ENCODE peak calls at places on chromosome 3, in eight cellular contexts. One of them, this sample, is unnamed.
A peak's percentile ranks its signal among the peaks of the same experiment; 100 is the strongest.

GRCh38 chr3:78645628-78646310 is 1122.0 kb downstream of the ROBO1 start:
- DNase-seq in psoas muscle: no peak
- DNase-seq in right atrium auricular region: no peak
- DNase-seq in neural progenitor cell: peak; percentile 73
- DNase-seq in upper lobe of left lung: no peak
- DNase-seq in OCI-LY7: peak; percentile 56
- DNase-seq in foreskin fibroblast: peak; percentile 87
- DNase-seq in AG10803: peak; percentile 77
- DNase-seq in this sample: peak; percentile 78

GRCh38 chr3:63709576-63709975 is 57.1 kb downstream of the SNTN start:
- DNase-seq in neural progenitor cell: no peak
- DNase-seq in psoas muscle: no peak
- DNase-seq in right atrium auricular region: no peak
- DNase-seq in foreskin fibroblast: no peak
- DNase-seq in AG10803: no peak
- DNase-seq in upper lobe of left lung: no peak
- DNase-seq in OCI-LY7: no peak
- DNase-seq in this sample: no peak

GRCh38 chr3:114632757-114633424 is 339.1 kb downstream of the TIGIT start:
- DNase-seq in foreskin fibroblast: no peak
- DNase-seq in right atrium auricular region: no peak
- DNase-seq in AG10803: no peak
- DNase-seq in neural progenitor cell: no peak
- DNase-seq in upper lobe of left lung: no peak
- DNase-seq in OCI-LY7: no peak
- DNase-seq in psoas muscle: no peak
- DNase-seq in this sample: no peak

GRCh38 chr3:157275832-157276231 is 115.9 kb upstream of the CCNL1 start:
- DNase-seq in AG10803: no peak
- DNase-seq in OCI-LY7: no peak
- DNase-seq in neural progenitor cell: no peak
- DNase-seq in foreskin fibroblast: no peak
- DNase-seq in upper lobe of left lung: no peak
- DNase-seq in psoas muscle: no peak
- DNase-seq in right atrium auricular region: no peak
- DNase-seq in this sample: no peak

GRCh38 chr3:147099076-147099475 is 307.3 kb downstream of the ZIC4 start:
- DNase-seq in neural progenitor cell: no peak
- DNase-seq in right atrium auricular region: no peak
- DNase-seq in psoas muscle: no peak
- DNase-seq in OCI-LY7: no peak
- DNase-seq in upper lobe of left lung: no peak
- DNase-seq in foreskin fibroblast: peak; percentile 24
- DNase-seq in AG10803: no peak
- DNase-seq in this sample: no peak

GRCh38 chr3:169666501-169667379 is 3.2 kb upstream of the MECOM start:
- DNase-seq in neural progenitor cell: peak; percentile 56
- DNase-seq in OCI-LY7: no peak
- DNase-seq in foreskin fibroblast: no peak
- DNase-seq in right atrium auricular region: no peak
- DNase-seq in psoas muscle: no peak
- DNase-seq in upper lobe of left lung: peak; percentile 78
- DNase-seq in AG10803: no peak
- DNase-seq in this sample: peak; percentile 32

GRCh38 chr3:45106874-45107273 is 39.3 kb downstream of the CDCP1 start:
- DNase-seq in OCI-LY7: no peak
- DNase-seq in AG10803: no peak
- DNase-seq in neural progenitor cell: no peak
- DNase-seq in upper lobe of left lung: no peak
- DNase-seq in foreskin fibroblast: no peak
- DNase-seq in psoas muscle: no peak
- DNase-seq in right atrium auricular region: no peak
- DNase-seq in this sample: no peak

GRCh38 chr3:120855665-120856437 is 52.2 kb upstream of the STXBP5L start:
- DNase-seq in AG10803: peak; percentile 83
- DNase-seq in upper lobe of left lung: peak; percentile 18
- DNase-seq in psoas muscle: no peak
- DNase-seq in neural progenitor cell: no peak
- DNase-seq in foreskin fibroblast: no peak
- DNase-seq in OCI-LY7: no peak
- DNase-seq in right atrium auricular region: peak; percentile 59
- DNase-seq in this sample: peak; percentile 64

GRCh38 chr3:124701687-124702086 is 28.6 kb upstream of the UMPS start:
- DNase-seq in upper lobe of left lung: no peak
- DNase-seq in right atrium auricular region: no peak
- DNase-seq in OCI-LY7: no peak
- DNase-seq in foreskin fibroblast: peak; percentile 73
- DNase-seq in neural progenitor cell: no peak
- DNase-seq in psoas muscle: no peak
- DNase-seq in AG10803: peak; percentile 36
- DNase-seq in this sample: peak; percentile 73

GRCh38 chr3:25689226-25689625 is 24.5 kb upstream of the TOP2B start:
- DNase-seq in OCI-LY7: no peak
- DNase-seq in right atrium auricular region: no peak
- DNase-seq in AG10803: no peak
- DNase-seq in neural progenitor cell: no peak
- DNase-seq in psoas muscle: no peak
- DNase-seq in upper lobe of left lung: no peak
- DNase-seq in foreskin fibroblast: no peak
- DNase-seq in this sample: no peak

GRCh38 chr3:160346511-160346910 is 52.5 kb downstream of the IFT80 start:
- DNase-seq in AG10803: no peak
- DNase-seq in OCI-LY7: no peak
- DNase-seq in psoas muscle: no peak
- DNase-seq in neural progenitor cell: no peak
- DNase-seq in right atrium auricular region: no peak
- DNase-seq in foreskin fibroblast: no peak
- DNase-seq in upper lobe of left lung: no peak
- DNase-seq in this sample: no peak

GRCh38 chr3:184282941-184283340 is 7.1 kb downstream of the ECE2 start:
- DNase-seq in psoas muscle: no peak
- DNase-seq in foreskin fibroblast: no peak
- DNase-seq in neural progenitor cell: no peak
- DNase-seq in OCI-LY7: no peak
- DNase-seq in right atrium auricular region: no peak
- DNase-seq in AG10803: no peak
- DNase-seq in upper lobe of left lung: no peak
- DNase-seq in this sample: no peak

GRCh38 chr3:158672293-158673176 is at the start of gene LXN:
- DNase-seq in AG10803: peak; percentile 47
- DNase-seq in psoas muscle: peak; percentile 81
- DNase-seq in right atrium auricular region: peak; percentile 79
- DNase-seq in upper lobe of left lung: peak; percentile 85
- DNase-seq in OCI-LY7: peak; percentile 82
- DNase-seq in neural progenitor cell: peak; percentile 94
- DNase-seq in foreskin fibroblast: peak; percentile 92
- DNase-seq in this sample: peak; percentile 87

GRCh38 chr3:179336345-179336929 is 11.1 kb upstream of the MFN1 start:
- DNase-seq in psoas muscle: no peak
- DNase-seq in OCI-LY7: no peak
- DNase-seq in foreskin fibroblast: no peak
- DNase-seq in AG10803: peak; percentile 14
- DNase-seq in upper lobe of left lung: no peak
- DNase-seq in neural progenitor cell: no peak
- DNase-seq in right atrium auricular region: no peak
- DNase-seq in this sample: no peak

GRCh38 chr3:60743631-60744164 is 507.6 kb downstream of the FHIT start:
- DNase-seq in OCI-LY7: no peak
- DNase-seq in neural progenitor cell: peak; percentile 91
- DNase-seq in upper lobe of left lung: no peak
- DNase-seq in foreskin fibroblast: no peak
- DNase-seq in psoas muscle: no peak
- DNase-seq in right atrium auricular region: no peak
- DNase-seq in AG10803: no peak
- DNase-seq in this sample: peak; percentile 58

GRCh38 chr3:128922804-128923459 is 43.5 kb downstream of the ACAD9 start:
- DNase-seq in foreskin fibroblast: no peak
- DNase-seq in upper lobe of left lung: no peak
- DNase-seq in neural progenitor cell: no peak
- DNase-seq in right atrium auricular region: no peak
- DNase-seq in AG10803: no peak
- DNase-seq in OCI-LY7: no peak
- DNase-seq in psoas muscle: no peak
- DNase-seq in this sample: no peak

GRCh38 chr3:141830508-141830907 is 45.9 kb upstream of the ATP1B3 start:
- DNase-seq in foreskin fibroblast: no peak
- DNase-seq in OCI-LY7: no peak
- DNase-seq in right atrium auricular region: no peak
- DNase-seq in upper lobe of left lung: no peak
- DNase-seq in AG10803: no peak
- DNase-seq in psoas muscle: no peak
- DNase-seq in neural progenitor cell: no peak
- DNase-seq in this sample: no peak

GRCh38 chr3:70885636-70886035 is 573.2 kb upstream of the MDFIC2 start:
- DNase-seq in upper lobe of left lung: no peak
- DNase-seq in AG10803: no peak
- DNase-seq in neural progenitor cell: no peak
- DNase-seq in foreskin fibroblast: no peak
- DNase-seq in OCI-LY7: peak; percentile 30
- DNase-seq in right atrium auricular region: no peak
- DNase-seq in psoas muscle: no peak
- DNase-seq in this sample: no peak

GRCh38 chr3:151316267-151316991 is at the start of gene GPR87:
- DNase-seq in neural progenitor cell: no peak
- DNase-seq in psoas muscle: no peak
- DNase-seq in AG10803: no peak
- DNase-seq in OCI-LY7: no peak
- DNase-seq in upper lobe of left lung: no peak
- DNase-seq in right atrium auricular region: no peak
- DNase-seq in foreskin fibroblast: no peak
- DNase-seq in this sample: no peak

GRCh38 chr3:137471553-137472204 is 292.4 kb upstream of the SOX14 start:
- DNase-seq in right atrium auricular region: no peak
- DNase-seq in OCI-LY7: no peak
- DNase-seq in AG10803: no peak
- DNase-seq in psoas muscle: no peak
- DNase-seq in upper lobe of left lung: no peak
- DNase-seq in foreskin fibroblast: no peak
- DNase-seq in neural progenitor cell: no peak
- DNase-seq in this sample: no peak

GRCh38 chr3:30440880-30441279 is 165.5 kb upstream of the TGFBR2 start:
- DNase-seq in upper lobe of left lung: no peak
- DNase-seq in foreskin fibroblast: no peak
- DNase-seq in AG10803: no peak
- DNase-seq in psoas muscle: no peak
- DNase-seq in right atrium auricular region: peak; percentile 77
- DNase-seq in neural progenitor cell: peak; percentile 10
- DNase-seq in OCI-LY7: no peak
- DNase-seq in this sample: peak; percentile 77

GRCh38 chr3:189292667-189293478 is 121.1 kb downstream of the TPRG1 start:
- DNase-seq in upper lobe of left lung: no peak
- DNase-seq in foreskin fibroblast: no peak
- DNase-seq in AG10803: peak; percentile 8
- DNase-seq in OCI-LY7: no peak
- DNase-seq in neural progenitor cell: peak; percentile 55
- DNase-seq in psoas muscle: no peak
- DNase-seq in right atrium auricular region: no peak
- DNase-seq in this sample: no peak

DNA sequence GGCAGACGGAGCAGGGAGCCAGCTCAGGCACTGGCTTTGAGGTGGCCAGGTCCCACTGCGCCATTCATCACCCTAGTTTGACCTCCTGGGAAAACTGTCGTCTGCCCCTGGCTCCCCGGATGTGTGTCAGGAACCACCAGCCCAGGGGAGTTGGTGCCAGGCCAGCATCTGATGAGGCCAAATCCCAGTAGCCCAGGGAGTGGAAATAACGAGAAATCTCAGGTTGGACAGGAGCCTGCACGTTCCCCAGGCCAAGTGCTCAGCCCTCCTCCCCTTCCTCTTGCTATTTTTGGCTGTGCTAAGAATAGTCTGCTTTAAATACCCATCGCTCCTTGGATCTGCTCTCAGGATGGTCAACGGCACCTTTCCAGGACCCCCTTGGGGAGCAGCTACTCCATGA is 93.1 kb upstream of the RPL32 start:
- DNase-seq in right atrium auricular region: peak; percentile 66
- DNase-seq in AG10803: peak; percentile 72
- DNase-seq in upper lobe of left lung: no peak
- DNase-seq in neural progenitor cell: no peak
- DNase-seq in psoas muscle: peak; percentile 77
- DNase-seq in OCI-LY7: no peak
- DNase-seq in foreskin fibroblast: peak; percentile 47
- DNase-seq in this sample: peak; percentile 53
- H3K4me3 ChIP-seq in right atrium auricular region: no peak overlapping the region
- H3K4me3 ChIP-seq in AG10803: no peak overlapping the region
- H3K4me3 ChIP-seq in upper lobe of left lung: no peak overlapping the region
- H3K4me3 ChIP-seq in neural progenitor cell: no peak overlapping the region
- H3K4me3 ChIP-seq in psoas muscle: peak overlapping the region; percentile 18
- H3K4me3 ChIP-seq in OCI-LY7: no peak overlapping the region
- H3K4me3 ChIP-seq in foreskin fibroblast: no peak overlapping the region
- H3K4me3 ChIP-seq in this sample: no peak overlapping the region

GRCh38 chr3:135905058-135905724 is 60.3 kb upstream of the PPP2R3A start:
- DNase-seq in AG10803: peak; percentile 55
- DNase-seq in foreskin fibroblast: peak; percentile 64
- DNase-seq in psoas muscle: no peak
- DNase-seq in upper lobe of left lung: no peak
- DNase-seq in OCI-LY7: no peak
- DNase-seq in right atrium auricular region: no peak
- DNase-seq in neural progenitor cell: peak; percentile 28
- DNase-seq in this sample: no peak
- TF ChIP-seq CTCF in AG10803: peak; percentile 51
- TF ChIP-seq CTCF in foreskin fibroblast: peak; percentile 39
- TF ChIP-seq CTCF in psoas muscle: peak; percentile 40
- TF ChIP-seq CTCF in upper lobe of left lung: no peak
- TF ChIP-seq CTCF in OCI-LY7: no peak
- TF ChIP-seq CTCF in right atrium auricular region: peak; percentile 49
- TF ChIP-seq CTCF in neural progenitor cell: peak; percentile 41
- TF ChIP-seq CTCF in this sample: peak; percentile 13

GRCh38 chr3:197428117-197428761 is 127.5 kb downstream of the BDH1 start:
- DNase-seq in right atrium auricular region: peak; percentile 66
- DNase-seq in OCI-LY7: no peak
- DNase-seq in psoas muscle: peak; percentile 60
- DNase-seq in AG10803: peak; percentile 61
- DNase-seq in foreskin fibroblast: peak; percentile 65
- DNase-seq in upper lobe of left lung: no peak
- DNase-seq in neural progenitor cell: peak; percentile 47
- DNase-seq in this sample: peak; percentile 51
- H3K4me3 ChIP-seq in right atrium auricular region: no peak overlapping the region
- H3K4me3 ChIP-seq in OCI-LY7: no peak overlapping the region
- H3K4me3 ChIP-seq in psoas muscle: no peak overlapping the region
- H3K4me3 ChIP-seq in AG10803: peak overlapping the region; percentile 21
- H3K4me3 ChIP-seq in foreskin fibroblast: no peak overlapping the region
- H3K4me3 ChIP-seq in upper lobe of left lung: no peak overlapping the region
- H3K4me3 ChIP-seq in neural progenitor cell: no peak overlapping the region
- H3K4me3 ChIP-seq in this sample: no peak overlapping the region

DNA sequence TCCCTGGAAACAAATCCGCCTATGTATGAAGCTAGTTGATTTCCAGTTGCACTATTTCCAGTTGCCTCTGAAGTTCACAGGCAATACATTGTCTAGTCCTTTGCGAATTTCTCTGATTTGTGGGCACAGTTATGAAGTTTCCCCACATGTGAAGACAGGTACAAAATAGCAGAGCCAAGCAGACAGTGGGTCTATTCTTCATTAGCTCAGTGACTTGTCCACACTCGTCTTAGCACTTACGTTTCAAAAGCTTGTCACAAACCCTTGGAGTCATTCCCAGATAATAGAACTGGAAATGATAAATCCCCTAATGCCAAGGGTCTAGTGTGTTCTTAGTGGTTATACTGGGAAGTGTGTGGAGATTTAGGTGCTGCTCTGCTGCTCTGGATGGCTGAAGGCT is 14.5 kb downstream of the SRPRB start:
- DNase-seq in AG10803: no peak
- DNase-seq in psoas muscle: no peak
- DNase-seq in foreskin fibroblast: no peak
- DNase-seq in neural progenitor cell: no peak
- DNase-seq in upper lobe of left lung: no peak
- DNase-seq in right atrium auricular region: no peak
- DNase-seq in OCI-LY7: no peak
- DNase-seq in this sample: no peak
- TF ChIP-seq CTCF in AG10803: no peak
- TF ChIP-seq CTCF in psoas muscle: no peak
- TF ChIP-seq CTCF in foreskin fibroblast: no peak
- TF ChIP-seq CTCF in neural progenitor cell: no peak
- TF ChIP-seq CTCF in upper lobe of left lung: no peak
- TF ChIP-seq CTCF in right atrium auricular region: no peak
- TF ChIP-seq CTCF in OCI-LY7: no peak
- TF ChIP-seq CTCF in this sample: no peak